ENCODE peak calls at places on chromosomes 12 and 14, in eight cellular contexts. N is GM23248; R is activated CD4-positive, alpha-beta memory T cell treated with anti-CD3 and anti-CD28 coated beads for 36 hours; P is astrocyte; J is ELF-1; T is body of pancreas; X is endothelial cell; M is skeletal muscle cell. S is an unnamed sample.

GRCh38 chr14:77026930-77027537 is 1.5 kb downstream of the IRF2BPL start:
- DNase-seq in N (peak), R (peak), P (no peak), J (peak), T (peak), X (peak), M (no peak), S (peak)

GRCh38 chr12:57726884-57727757 is 11.4 kb downstream of the AGAP2 start:
- DNase-seq in N (peak), R (no peak), P (peak), J (peak), T (peak), X (peak), M (no peak), S (no peak)

GRCh38 chr12:96751626-96752025 is 155.4 kb upstream of the NEDD1 start:
- DNase-seq in N (no peak), R (no peak), P (no peak), J (no peak), T (no peak), X (no peak), M (no peak), S (no peak)

GRCh38 chr12:43102506-43103269 is 449.3 kb downstream of the ADAMTS20 start:
- DNase-seq in N (no peak), R (no peak), P (no peak), J (no peak), T (no peak), X (no peak), M (no peak), S (no peak)

GRCh38 chr12:118649765-118650585 is 273.6 kb downstream of the SUDS3 start:
- DNase-seq in N (no peak), R (no peak), P (no peak), J (no peak), T (no peak), X (no peak), M (no peak), S (no peak)

GRCh38 chr14:77194706-77195105 is 13.1 kb downstream of the TMEM63C start:
- DNase-seq in N (no peak), R (no peak), P (no peak), J (no peak), T (no peak), X (no peak), M (no peak), S (no peak)

GRCh38 chr12:104649913-104650312 is 193.2 kb downstream of the CHST11 start:
- DNase-seq in N (no peak), R (no peak), P (no peak), J (no peak), T (no peak), X (no peak), M (no peak), S (no peak)

GRCh38 chr12:46657416-46658411 is 168.1 kb downstream of the SLC38A4 start:
- DNase-seq in N (peak), R (no peak), P (peak), J (no peak), T (no peak), X (no peak), M (no peak), S (no peak)

GRCh38 chr12:115709410-115710065 is 568.0 kb downstream of the MED13L start:
- DNase-seq in N (peak), R (no peak), P (no peak), J (no peak), T (peak), X (no peak), M (peak), S (no peak)

GRCh38 chr12:123995023-123995422 is 22.0 kb downstream of the ZNF664 start:
- DNase-seq in N (peak), R (peak), P (peak), J (no peak), T (no peak), X (no peak), M (peak), S (no peak)